ENCODE peak calls at places on chromosome 16, in ten cellular contexts. One of them, this sample, is unnamed.

GRCh38 chr16:72814226-72814625 is 233.7 kb downstream of the ZFHX3 start:
- DNase-seq in SJSA1: no peak
- DNase-seq in thyroid gland: no peak
- DNase-seq in vagina: no peak
- DNase-seq in right lobe of liver: no peak
- DNase-seq in tibial artery: no peak
- DNase-seq in SK-N-SH: no peak
- DNase-seq in stomach: no peak
- DNase-seq in esophagus squamous epithelium: no peak
- DNase-seq in thoracic aorta: no peak
- DNase-seq in this sample: no peak

GRCh38 chr16:11677959-11678881 is 10.0 kb downstream of the SNN start:
- DNase-seq in SJSA1: no peak
- DNase-seq in thyroid gland: peak; percentile 28
- DNase-seq in vagina: no peak
- DNase-seq in right lobe of liver: peak; percentile 44
- DNase-seq in tibial artery: no peak
- DNase-seq in SK-N-SH: no peak
- DNase-seq in stomach: no peak
- DNase-seq in esophagus squamous epithelium: no peak
- DNase-seq in thoracic aorta: no peak
- DNase-seq in this sample: no peak

GRCh38 chr16:12390074-12390473 is 413.5 kb downstream of the SNX29 start:
- DNase-seq in SJSA1: no peak
- DNase-seq in thyroid gland: no peak
- DNase-seq in vagina: no peak
- DNase-seq in right lobe of liver: no peak
- DNase-seq in tibial artery: no peak
- DNase-seq in SK-N-SH: no peak
- DNase-seq in stomach: no peak
- DNase-seq in esophagus squamous epithelium: no peak
- DNase-seq in thoracic aorta: no peak
- DNase-seq in this sample: no peak

GRCh38 chr16:24543949-24544348 is 4.6 kb downstream of the RBBP6 start:
- DNase-seq in SJSA1: no peak
- DNase-seq in thyroid gland: no peak
- DNase-seq in vagina: no peak
- DNase-seq in right lobe of liver: no peak
- DNase-seq in tibial artery: no peak
- DNase-seq in SK-N-SH: no peak
- DNase-seq in stomach: no peak
- DNase-seq in esophagus squamous epithelium: no peak
- DNase-seq in thoracic aorta: no peak
- DNase-seq in this sample: no peak

GRCh38 chr16:12379318-12379717 is 402.8 kb downstream of the SNX29 start:
- DNase-seq in SJSA1: no peak
- DNase-seq in thyroid gland: no peak
- DNase-seq in vagina: no peak
- DNase-seq in right lobe of liver: no peak
- DNase-seq in tibial artery: no peak
- DNase-seq in SK-N-SH: no peak
- DNase-seq in stomach: no peak
- DNase-seq in esophagus squamous epithelium: no peak
- DNase-seq in thoracic aorta: no peak
- DNase-seq in this sample: no peak

GRCh38 chr16:10920726-10921427 is 21.4 kb downstream of the DEXI start:
- DNase-seq in SJSA1: no peak
- DNase-seq in thyroid gland: peak; percentile 85
- DNase-seq in vagina: no peak
- DNase-seq in right lobe of liver: no peak
- DNase-seq in tibial artery: no peak
- DNase-seq in SK-N-SH: no peak
- DNase-seq in stomach: no peak
- DNase-seq in esophagus squamous epithelium: no peak
- DNase-seq in thoracic aorta: no peak
- DNase-seq in this sample: no peak

GRCh38 chr16:12254566-12254965 is 278.0 kb downstream of the SNX29 start:
- DNase-seq in SJSA1: no peak
- DNase-seq in thyroid gland: no peak
- DNase-seq in vagina: no peak
- DNase-seq in right lobe of liver: no peak
- DNase-seq in tibial artery: no peak
- DNase-seq in SK-N-SH: no peak
- DNase-seq in stomach: no peak
- DNase-seq in esophagus squamous epithelium: no peak
- DNase-seq in thoracic aorta: no peak
- DNase-seq in this sample: no peak

GRCh38 chr16:10622036-10622921 is 41.9 kb upstream of the EMP2 start:
- DNase-seq in SJSA1: no peak
- DNase-seq in thyroid gland: no peak
- DNase-seq in vagina: no peak
- DNase-seq in right lobe of liver: no peak
- DNase-seq in tibial artery: no peak
- DNase-seq in SK-N-SH: no peak
- DNase-seq in stomach: no peak
- DNase-seq in esophagus squamous epithelium: no peak
- DNase-seq in thoracic aorta: no peak
- DNase-seq in this sample: no peak

GRCh38 chr16:68086860-68087268 is 1.7 kb downstream of the NFATC3 start:
- DNase-seq in SJSA1: no peak
- DNase-seq in thyroid gland: no peak
- DNase-seq in vagina: no peak
- DNase-seq in right lobe of liver: no peak
- DNase-seq in tibial artery: no peak
- DNase-seq in SK-N-SH: no peak
- DNase-seq in stomach: no peak
- DNase-seq in esophagus squamous epithelium: no peak
- DNase-seq in thoracic aorta: no peak
- DNase-seq in this sample: no peak

GRCh38 chr16:53910990-53911389 is 207.0 kb downstream of the FTO start:
- DNase-seq in SJSA1: no peak
- DNase-seq in thyroid gland: peak; percentile 71
- DNase-seq in vagina: no peak
- DNase-seq in right lobe of liver: no peak
- DNase-seq in tibial artery: no peak
- DNase-seq in SK-N-SH: no peak
- DNase-seq in stomach: no peak
- DNase-seq in esophagus squamous epithelium: no peak
- DNase-seq in thoracic aorta: no peak
- DNase-seq in this sample: no peak

GRCh38 chr16:3171855-3172593 is 16.0 kb upstream of the OR1F1 start:
- DNase-seq in SJSA1: peak; percentile 31
- DNase-seq in thyroid gland: no peak
- DNase-seq in vagina: no peak
- DNase-seq in right lobe of liver: no peak
- DNase-seq in tibial artery: no peak
- DNase-seq in SK-N-SH: peak; percentile 51
- DNase-seq in stomach: no peak
- DNase-seq in esophagus squamous epithelium: no peak
- DNase-seq in thoracic aorta: no peak
- DNase-seq in this sample: peak; percentile 87

GRCh38 chr16:66622863-66623262 is 18.4 kb downstream of the CMTM3 start:
- DNase-seq in SJSA1: no peak
- DNase-seq in thyroid gland: no peak
- DNase-seq in vagina: no peak
- DNase-seq in right lobe of liver: no peak
- DNase-seq in tibial artery: peak; percentile 17
- DNase-seq in SK-N-SH: no peak
- DNase-seq in stomach: no peak
- DNase-seq in esophagus squamous epithelium: no peak
- DNase-seq in thoracic aorta: no peak
- DNase-seq in this sample: no peak

GRCh38 chr16:57606847-57607501 is 21.5 kb upstream of the ADGRG1 start:
- DNase-seq in SJSA1: no peak
- DNase-seq in thyroid gland: no peak
- DNase-seq in vagina: peak; percentile 64
- DNase-seq in right lobe of liver: peak; percentile 69
- DNase-seq in tibial artery: peak; percentile 58
- DNase-seq in SK-N-SH: peak; percentile 56
- DNase-seq in stomach: peak; percentile 90
- DNase-seq in esophagus squamous epithelium: no peak
- DNase-seq in thoracic aorta: no peak
- DNase-seq in this sample: peak; percentile 94

GRCh38 chr16:87371261-87371866 is 12.2 kb downstream of the FBXO31 start:
- DNase-seq in SJSA1: no peak
- DNase-seq in thyroid gland: no peak
- DNase-seq in vagina: no peak
- DNase-seq in right lobe of liver: no peak
- DNase-seq in tibial artery: no peak
- DNase-seq in SK-N-SH: peak; percentile 76
- DNase-seq in stomach: no peak
- DNase-seq in esophagus squamous epithelium: no peak
- DNase-seq in thoracic aorta: no peak
- DNase-seq in this sample: peak; percentile 73

GRCh38 chr16:28140788-28141618 is 70.8 kb downstream of the XPO6 start:
- DNase-seq in SJSA1: no peak
- DNase-seq in thyroid gland: no peak
- DNase-seq in vagina: no peak
- DNase-seq in right lobe of liver: no peak
- DNase-seq in tibial artery: no peak
- DNase-seq in SK-N-SH: no peak
- DNase-seq in stomach: peak; percentile 31
- DNase-seq in esophagus squamous epithelium: no peak
- DNase-seq in thoracic aorta: no peak
- DNase-seq in this sample: no peak

GRCh38 chr16:2966043-2966802 is 2.1 kb downstream of the KREMEN2 start:
- DNase-seq in SJSA1: no peak
- DNase-seq in thyroid gland: no peak
- DNase-seq in vagina: no peak
- DNase-seq in right lobe of liver: no peak
- DNase-seq in tibial artery: no peak
- DNase-seq in SK-N-SH: no peak
- DNase-seq in stomach: no peak
- DNase-seq in esophagus squamous epithelium: no peak
- DNase-seq in thoracic aorta: no peak
- DNase-seq in this sample: no peak

GRCh38 chr16:66751992-66752322 is 548 bp upstream of the DYNC1LI2 start:
- DNase-seq in SJSA1: no peak
- DNase-seq in thyroid gland: no peak
- DNase-seq in vagina: no peak
- DNase-seq in right lobe of liver: no peak
- DNase-seq in tibial artery: no peak
- DNase-seq in SK-N-SH: no peak
- DNase-seq in stomach: no peak
- DNase-seq in esophagus squamous epithelium: no peak
- DNase-seq in thoracic aorta: no peak
- DNase-seq in this sample: no peak

DNA sequence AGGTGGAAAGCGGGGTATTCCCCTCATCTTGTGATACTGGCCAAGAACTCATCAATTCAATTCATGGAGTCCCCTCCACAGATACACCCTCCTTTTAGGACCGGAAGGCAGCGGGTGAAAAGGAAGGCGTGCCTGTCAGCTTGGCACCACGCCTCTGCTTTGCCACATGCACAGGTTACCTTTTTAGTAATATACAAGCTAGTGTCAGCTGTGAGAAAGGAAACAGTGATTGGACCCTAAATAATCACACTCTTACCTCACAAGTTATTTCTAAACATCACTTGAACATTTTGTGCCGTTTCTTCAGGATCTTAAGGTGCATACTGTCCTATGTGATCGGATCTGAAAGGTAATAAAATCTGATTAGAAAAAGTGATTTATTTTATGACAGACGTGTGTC is 15.7 kb downstream of the ZDHHC7 start:
- DNase-seq in SJSA1: no peak
- DNase-seq in thyroid gland: no peak
- DNase-seq in vagina: no peak
- DNase-seq in right lobe of liver: no peak
- DNase-seq in tibial artery: no peak
- DNase-seq in SK-N-SH: no peak
- DNase-seq in stomach: peak; percentile 70
- DNase-seq in esophagus squamous epithelium: no peak
- DNase-seq in thoracic aorta: no peak
- DNase-seq in this sample: no peak
- H3K4me1 ChIP-seq in SJSA1: peaks cover 52% of the 10 kb centered on the region
- H3K4me1 ChIP-seq in thyroid gland: peaks cover 8% of the 10 kb centered on the region
- H3K4me1 ChIP-seq in vagina: peaks cover 54% of the 10 kb centered on the region
- H3K4me1 ChIP-seq in right lobe of liver: peaks cover 28% of the 10 kb centered on the region
- H3K4me1 ChIP-seq in tibial artery: no peaks in the 10 kb centered on the region
- H3K4me1 ChIP-seq in SK-N-SH: peaks cover 23% of the 10 kb centered on the region
- H3K4me1 ChIP-seq in stomach: peaks cover 92% of the 10 kb centered on the region
- H3K4me1 ChIP-seq in esophagus squamous epithelium: peaks cover 32% of the 10 kb centered on the region
- H3K4me1 ChIP-seq in thoracic aorta: peaks cover 69% of the 10 kb centered on the region
- H3K4me1 ChIP-seq in this sample: no peaks in the 10 kb centered on the region

GRCh38 chr16:52526429-52526828 is 20.5 kb downstream of the TOX3 start:
- DNase-seq in SJSA1: no peak
- DNase-seq in thyroid gland: no peak
- DNase-seq in vagina: no peak
- DNase-seq in right lobe of liver: no peak
- DNase-seq in tibial artery: no peak
- DNase-seq in SK-N-SH: no peak
- DNase-seq in stomach: no peak
- DNase-seq in esophagus squamous epithelium: no peak
- DNase-seq in thoracic aorta: no peak
- DNase-seq in this sample: no peak
- H3K4me1 ChIP-seq in SJSA1: no peaks in the 10 kb centered on the region
- H3K4me1 ChIP-seq in thyroid gland: no peaks in the 10 kb centered on the region
- H3K4me1 ChIP-seq in vagina: no peaks in the 10 kb centered on the region
- H3K4me1 ChIP-seq in right lobe of liver: peaks cover 19% of the 10 kb centered on the region
- H3K4me1 ChIP-seq in tibial artery: no peaks in the 10 kb centered on the region
- H3K4me1 ChIP-seq in SK-N-SH: no peaks in the 10 kb centered on the region
- H3K4me1 ChIP-seq in stomach: peaks cover 48% of the 10 kb centered on the region
- H3K4me1 ChIP-seq in esophagus squamous epithelium: no peaks in the 10 kb centered on the region
- H3K4me1 ChIP-seq in thoracic aorta: no peaks in the 10 kb centered on the region
- H3K4me1 ChIP-seq in this sample: no peaks in the 10 kb centered on the region

GRCh38 chr16:70687172-70687531 is 1.3 kb upstream of the MTSS2 start:
- DNase-seq in SJSA1: no peak
- DNase-seq in thyroid gland: no peak
- DNase-seq in vagina: no peak
- DNase-seq in right lobe of liver: peak; percentile 22
- DNase-seq in tibial artery: no peak
- DNase-seq in SK-N-SH: no peak
- DNase-seq in stomach: no peak
- DNase-seq in esophagus squamous epithelium: no peak
- DNase-seq in thoracic aorta: no peak
- DNase-seq in this sample: no peak
- H3K4me1 ChIP-seq in SJSA1: peaks cover 65% of the 10 kb centered on the region
- H3K4me1 ChIP-seq in thyroid gland: peaks cover 20% of the 10 kb centered on the region
- H3K4me1 ChIP-seq in vagina: peaks cover 86% of the 10 kb centered on the region
- H3K4me1 ChIP-seq in right lobe of liver: peaks cover 28% of the 10 kb centered on the region
- H3K4me1 ChIP-seq in tibial artery: peaks cover 29% of the 10 kb centered on the region
- H3K4me1 ChIP-seq in SK-N-SH: peaks cover 33% of the 10 kb centered on the region
- H3K4me1 ChIP-seq in stomach: peaks cover 93% of the 10 kb centered on the region
- H3K4me1 ChIP-seq in esophagus squamous epithelium: peaks cover 80% of the 10 kb centered on the region
- H3K4me1 ChIP-seq in thoracic aorta: peaks cover 54% of the 10 kb centered on the region
- H3K4me1 ChIP-seq in this sample: peaks cover 34% of the 10 kb centered on the region

DNA sequence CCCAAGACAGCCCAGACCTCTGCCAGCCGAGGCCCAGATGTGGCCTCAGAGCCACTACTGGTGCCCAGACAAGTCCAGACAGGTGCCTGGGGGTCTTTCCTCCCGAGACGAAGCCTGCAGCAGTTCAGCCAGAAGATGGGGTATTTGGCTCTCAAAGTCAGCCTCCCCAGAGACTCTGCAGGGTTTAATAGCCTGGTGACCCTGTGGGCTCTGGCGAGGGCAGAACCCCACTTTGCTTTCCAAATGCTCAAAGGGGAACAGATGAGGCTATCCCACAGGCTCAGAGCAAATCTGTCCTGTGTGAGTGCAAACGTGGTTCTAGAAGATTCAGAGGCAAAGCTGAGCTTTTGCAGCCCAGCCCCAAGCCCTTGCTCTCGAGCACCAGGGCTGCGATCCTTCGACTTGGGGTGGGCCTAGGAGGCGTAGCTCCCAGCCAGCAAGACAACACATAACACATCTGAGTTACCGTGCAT is 236.0 kb downstream of the MRTFB start:
- DNase-seq in SJSA1: no peak
- DNase-seq in thyroid gland: no peak
- DNase-seq in vagina: no peak
- DNase-seq in right lobe of liver: no peak
- DNase-seq in tibial artery: no peak
- DNase-seq in SK-N-SH: no peak
- DNase-seq in stomach: no peak
- DNase-seq in esophagus squamous epithelium: no peak
- DNase-seq in thoracic aorta: no peak
- DNase-seq in this sample: no peak
- H3K4me1 ChIP-seq in SJSA1: peaks cover 62% of the 10 kb centered on the region
- H3K4me1 ChIP-seq in thyroid gland: peaks cover 25% of the 10 kb centered on the region
- H3K4me1 ChIP-seq in vagina: peaks cover 63% of the 10 kb centered on the region
- H3K4me1 ChIP-seq in right lobe of liver: peaks cover 51% of the 10 kb centered on the region
- H3K4me1 ChIP-seq in tibial artery: peaks cover 4% of the 10 kb centered on the region
- H3K4me1 ChIP-seq in SK-N-SH: peaks cover 29% of the 10 kb centered on the region
- H3K4me1 ChIP-seq in stomach: peaks cover 77% of the 10 kb centered on the region
- H3K4me1 ChIP-seq in esophagus squamous epithelium: peaks cover 36% of the 10 kb centered on the region
- H3K4me1 ChIP-seq in thoracic aorta: peaks cover 16% of the 10 kb centered on the region
- H3K4me1 ChIP-seq in this sample: peaks cover 42% of the 10 kb centered on the region